ENCODE peak calls at places on chromosomes 12 and 14, in seven cellular contexts. One of them, this sample, is unnamed.

GRCh38 chr14:78363008-78363407 is 192.8 kb downstream of the NRXN3 start:
- DNase-seq in body of pancreas: no peak
- DNase-seq in K562: no peak
- DNase-seq in RWPE2: no peak
- DNase-seq in heart right ventricle: no peak
- DNase-seq in HepG2: no peak
- DNase-seq in Peyer's patch: no peak
- DNase-seq in this sample: no peak

GRCh38 chr12:105205322-105206048 is 30.5 kb downstream of the APPL2 start:
- DNase-seq in body of pancreas: peak; percentile 77
- DNase-seq in K562: no peak
- DNase-seq in RWPE2: no peak
- DNase-seq in heart right ventricle: no peak
- DNase-seq in HepG2: no peak
- DNase-seq in Peyer's patch: no peak
- DNase-seq in this sample: no peak

GRCh38 chr12:101795786-101796185 is 35.0 kb downstream of the GNPTAB start:
- DNase-seq in body of pancreas: no peak
- DNase-seq in K562: no peak
- DNase-seq in RWPE2: no peak
- DNase-seq in heart right ventricle: no peak
- DNase-seq in HepG2: no peak
- DNase-seq in Peyer's patch: no peak
- DNase-seq in this sample: no peak

GRCh38 chr12:6606331-6607131 is 648 bp downstream of the CHD4 start:
- DNase-seq in body of pancreas: peak; percentile 88
- DNase-seq in K562: peak; percentile 74
- DNase-seq in RWPE2: no peak
- DNase-seq in heart right ventricle: peak; percentile 88
- DNase-seq in HepG2: peak; percentile 31
- DNase-seq in Peyer's patch: peak; percentile 89
- DNase-seq in this sample: no peak

GRCh38 chr12:131620946-131621681 is 89.8 kb upstream of the SFSWAP start:
- DNase-seq in body of pancreas: no peak
- DNase-seq in K562: no peak
- DNase-seq in RWPE2: no peak
- DNase-seq in heart right ventricle: no peak
- DNase-seq in HepG2: no peak
- DNase-seq in Peyer's patch: no peak
- DNase-seq in this sample: no peak

GRCh38 chr14:95679995-95680735 is 6.1 kb upstream of the TCL1B start:
- DNase-seq in body of pancreas: peak; percentile 57
- DNase-seq in K562: no peak
- DNase-seq in RWPE2: no peak
- DNase-seq in heart right ventricle: no peak
- DNase-seq in HepG2: peak; percentile 21
- DNase-seq in Peyer's patch: no peak
- DNase-seq in this sample: no peak

GRCh38 chr12:106044773-106045172 is 94.0 kb downstream of the NUAK1 start:
- DNase-seq in body of pancreas: no peak
- DNase-seq in K562: no peak
- DNase-seq in RWPE2: no peak
- DNase-seq in heart right ventricle: no peak
- DNase-seq in HepG2: no peak
- DNase-seq in Peyer's patch: no peak
- DNase-seq in this sample: no peak

GRCh38 chr12:17139926-17140325 is 534.0 kb upstream of the LMO3 start:
- DNase-seq in body of pancreas: no peak
- DNase-seq in K562: no peak
- DNase-seq in RWPE2: no peak
- DNase-seq in heart right ventricle: no peak
- DNase-seq in HepG2: no peak
- DNase-seq in Peyer's patch: no peak
- DNase-seq in this sample: no peak

GRCh38 chr14:51208982-51209381 is 31.1 kb upstream of the TMX1 start:
- DNase-seq in body of pancreas: no peak
- DNase-seq in K562: no peak
- DNase-seq in RWPE2: no peak
- DNase-seq in heart right ventricle: no peak
- DNase-seq in HepG2: no peak
- DNase-seq in Peyer's patch: no peak
- DNase-seq in this sample: no peak

GRCh38 chr12:76201758-76202157 is 117.3 kb upstream of the NAP1L1 start:
- DNase-seq in body of pancreas: no peak
- DNase-seq in K562: no peak
- DNase-seq in RWPE2: no peak
- DNase-seq in heart right ventricle: no peak
- DNase-seq in HepG2: no peak
- DNase-seq in Peyer's patch: no peak
- DNase-seq in this sample: no peak
- H3K27ac ChIP-seq in body of pancreas: no peak overlapping the region
- H3K27ac ChIP-seq in K562: no peak overlapping the region
- H3K27ac ChIP-seq in RWPE2: no peak overlapping the region
- H3K27ac ChIP-seq in heart right ventricle: no peak overlapping the region
- H3K27ac ChIP-seq in HepG2: no peak overlapping the region
- H3K27ac ChIP-seq in Peyer's patch: no peak overlapping the region
- H3K27ac ChIP-seq in this sample: no peak overlapping the region

GRCh38 chr12:45728625-45729232 is 777 bp upstream of the ARID2 start:
- DNase-seq in body of pancreas: peak; percentile 98
- DNase-seq in K562: peak; percentile 72
- DNase-seq in RWPE2: peak; percentile 95
- DNase-seq in heart right ventricle: peak; percentile 98
- DNase-seq in HepG2: peak; percentile 92
- DNase-seq in Peyer's patch: peak; percentile 99
- DNase-seq in this sample: peak; percentile 72
- H3K4me3 ChIP-seq in body of pancreas: peak overlapping the region; percentile 72
- H3K4me3 ChIP-seq in K562: peak overlapping the region; percentile 71
- H3K4me3 ChIP-seq in RWPE2: peak overlapping the region; percentile 69
- H3K4me3 ChIP-seq in heart right ventricle: peak overlapping the region; percentile 83
- H3K4me3 ChIP-seq in HepG2: peak overlapping the region; percentile 98
- H3K4me3 ChIP-seq in Peyer's patch: peak overlapping the region; percentile 79
- H3K4me3 ChIP-seq in this sample: peak overlapping the region; percentile 80

GRCh38 chr14:68944162-68944561 is 34.9 kb downstream of the ACTN1 start:
- DNase-seq in body of pancreas: no peak
- DNase-seq in K562: no peak
- DNase-seq in RWPE2: no peak
- DNase-seq in heart right ventricle: no peak
- DNase-seq in HepG2: no peak
- DNase-seq in Peyer's patch: no peak
- DNase-seq in this sample: no peak
- H3K27ac ChIP-seq in body of pancreas: peak overlapping the region; percentile 91
- H3K27ac ChIP-seq in K562: no peak overlapping the region
- H3K27ac ChIP-seq in RWPE2: peak overlapping the region; percentile 98
- H3K27ac ChIP-seq in heart right ventricle: peak overlapping the region; percentile 94
- H3K27ac ChIP-seq in HepG2: no peak overlapping the region
- H3K27ac ChIP-seq in Peyer's patch: no peak overlapping the region
- H3K27ac ChIP-seq in this sample: no peak overlapping the region

DNA sequence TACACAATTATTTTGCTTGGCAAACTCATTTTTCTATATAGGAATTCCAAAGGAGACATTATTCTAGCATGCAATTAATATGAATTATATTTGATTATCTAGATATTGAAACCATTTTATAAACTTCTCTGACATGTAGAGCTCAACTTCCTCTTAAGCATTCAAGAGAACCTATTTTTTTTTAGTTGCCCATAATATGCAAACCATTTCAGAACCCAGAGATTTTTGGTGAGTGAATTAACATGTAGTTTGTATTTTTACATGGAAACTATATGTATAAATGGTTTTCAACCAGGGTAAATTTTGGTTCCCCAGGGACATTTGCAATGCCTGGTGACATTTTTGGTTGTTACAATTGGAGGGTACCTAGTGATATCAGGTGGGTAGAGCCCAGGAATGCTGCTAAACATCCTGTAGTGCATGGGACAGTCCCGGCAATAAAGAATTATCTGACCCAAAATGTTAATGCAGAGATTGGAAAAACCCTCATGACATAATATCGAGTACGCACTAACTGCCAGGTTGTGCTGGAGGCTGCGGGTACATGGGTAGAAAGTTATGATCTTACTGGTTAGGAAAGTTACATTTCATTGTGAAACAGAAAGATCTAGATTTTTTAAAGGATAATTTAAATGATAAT is 338.9 kb upstream of the GARIN2 start:
- DNase-seq in body of pancreas: no peak
- DNase-seq in K562: no peak
- DNase-seq in RWPE2: no peak
- DNase-seq in heart right ventricle: no peak
- DNase-seq in HepG2: no peak
- DNase-seq in Peyer's patch: no peak
- DNase-seq in this sample: no peak
- H3K4me3 ChIP-seq in body of pancreas: no peak overlapping the region
- H3K4me3 ChIP-seq in K562: no peak overlapping the region
- H3K4me3 ChIP-seq in RWPE2: no peak overlapping the region
- H3K4me3 ChIP-seq in heart right ventricle: no peak overlapping the region
- H3K4me3 ChIP-seq in HepG2: no peak overlapping the region
- H3K4me3 ChIP-seq in Peyer's patch: no peak overlapping the region
- H3K4me3 ChIP-seq in this sample: no peak overlapping the region